ENCODE peak calls at places on chromosomes 4 and X, in nine cellular contexts. S, J, F, M, Z, X, K, V and B are unnamed samples. For H3K36me3 and H3K27me3, the result is how much of the 10 kb centered on the place peaks cover.

GRCh38 chrX:65643046-65643785 is 24.2 kb upstream of the MSN start:
- DNase-seq in S (peak), J (no peak), F (no peak), M (no peak), Z (no peak), X (no peak), K (peak), V (no peak), B (no peak)

GRCh38 chr4:81785338-81785737 is 313.6 kb upstream of the RASGEF1B start:
- DNase-seq in S (no peak), J (no peak), F (no peak), M (no peak), Z (no peak), X (no peak), K (no peak), V (no peak), B (no peak)

GRCh38 chrX:109967151-109967550 is 35.8 kb upstream of the TMEM164 start:
- DNase-seq in S (no peak), J (no peak), F (no peak), M (no peak), Z (no peak), X (no peak), K (no peak), V (no peak), B (no peak)

GRCh38 chrX:14039344-14039743 is 9.7 kb upstream of the GEMIN8 start:
- DNase-seq in S (peak), J (no peak), F (peak), M (no peak), Z (no peak), X (peak), K (no peak), V (peak), B (no peak)

GRCh38 chr4:103092245-103092644 is 7.4 kb downstream of the BDH2 start:
- DNase-seq in S (no peak), J (no peak), F (no peak), M (no peak), Z (no peak), X (no peak), K (no peak), V (no peak), B (no peak)

GRCh38 chr4:76074468-76074867 is at the start of gene ART3:
- DNase-seq in S (no peak), J (no peak), F (no peak), M (no peak), Z (no peak), X (no peak), K (no peak), V (no peak), B (no peak)

GRCh38 chrX:14932136-14932535 is 58.9 kb downstream of the MOSPD2 start:
- DNase-seq in S (no peak), J (no peak), F (no peak), M (no peak), Z (no peak), X (no peak), K (no peak), V (no peak), B (no peak)

GRCh38 chr4:139736661-139737060 is 71.0 kb downstream of the MGST2 start:
- DNase-seq in S (no peak), J (no peak), F (no peak), M (no peak), Z (no peak), X (no peak), K (no peak), V (no peak), B (no peak)

GRCh38 chr4:142314686-142315085 is 531.4 kb downstream of the INPP4B start:
- DNase-seq in S (no peak), J (no peak), F (no peak), M (no peak), Z (no peak), X (no peak), K (no peak), V (no peak), B (no peak)

GRCh38 chr4:17770845-17771244 is 10.6 kb downstream of the FAM184B start:
- DNase-seq in S (no peak), J (no peak), F (no peak), M (no peak), Z (no peak), X (no peak), K (no peak), V (no peak), B (no peak)

GRCh38 chrX:141714680-141715079 is 16.1 kb upstream of the SPANXD start:
- DNase-seq in S (no peak), J (no peak), F (no peak), M (no peak), Z (no peak), X (no peak), K (no peak), V (no peak), B (no peak)

GRCh38 chrX:110966839-110967238 is 129.2 kb upstream of the PAK3 start:
- DNase-seq in S (no peak), J (no peak), F (no peak), M (no peak), Z (no peak), X (no peak), K (no peak), V (no peak), B (no peak)

GRCh38 chr4:102420563-102421221 is 75.4 kb upstream of the SLC39A8 start:
- DNase-seq in S (no peak), J (no peak), F (no peak), M (no peak), Z (no peak), X (no peak), K (no peak), V (no peak), B (no peak)

DNA sequence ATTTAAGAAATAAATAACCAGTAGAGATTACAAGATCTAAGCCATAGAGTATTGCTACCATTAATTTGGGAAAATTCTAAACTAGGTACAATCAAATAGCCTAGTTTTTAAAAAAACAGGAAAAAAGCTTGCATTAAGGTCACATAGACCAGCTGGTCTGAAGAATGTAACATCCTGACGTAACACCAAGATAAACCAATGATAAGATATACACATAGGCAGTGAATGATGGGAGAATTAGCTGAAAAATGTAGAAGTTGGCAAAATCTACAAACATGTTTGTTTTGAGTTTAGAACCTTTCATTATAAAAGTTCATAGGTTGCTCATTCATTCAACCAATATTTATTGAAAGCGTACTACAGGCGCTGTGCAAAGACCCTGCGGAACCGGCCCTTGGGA is 120.0 kb downstream of the SH3RF1 start:
- DNase-seq in S (no peak), J (no peak), F (no peak), M (no peak), Z (no peak), X (no peak), K (no peak), V (no peak), B (no peak)
- H3K36me3 ChIP-seq in S (under half), J (under half), F (under half), M (under half), Z (under half), X (under half), K (under half), V (half or more), B (under half)

DNA sequence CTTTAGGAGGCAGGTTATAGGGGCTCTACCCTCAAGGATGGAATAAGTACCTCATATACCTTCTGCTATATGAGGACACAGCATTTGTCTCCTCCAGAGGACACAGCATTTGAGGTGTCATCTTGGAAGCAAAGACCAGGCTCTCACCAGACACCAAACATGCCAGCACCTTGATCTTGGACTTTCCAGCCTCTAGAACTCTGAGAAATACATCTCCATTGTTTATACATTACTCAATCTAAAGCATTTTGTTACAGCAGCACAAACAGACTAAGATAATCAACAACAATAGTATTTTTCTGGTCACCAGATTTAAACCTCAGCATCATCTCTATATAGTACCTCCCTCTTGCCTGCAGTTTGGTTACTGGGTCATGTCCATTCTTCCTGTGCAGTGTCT is 237.5 kb upstream of the KLF3 start:
- DNase-seq in S (no peak), J (no peak), F (no peak), M (no peak), Z (no peak), X (no peak), K (no peak), V (no peak), B (no peak)
- TF ChIP-seq CTCF in S (no peak), J (no peak), F (no peak), M (no peak), Z (no peak), X (no peak), K (no peak), V (no peak), B (no peak)

GRCh38 chrX:136346506-136346905 is 45.7 kb downstream of the ADGRG4 start:
- DNase-seq in S (no peak), J (no peak), F (no peak), M (no peak), Z (no peak), X (no peak), K (no peak), V (no peak), B (no peak)

GRCh38 chrX:136339702-136340101 is 38.9 kb downstream of the ADGRG4 start:
- DNase-seq in S (no peak), J (no peak), F (no peak), M (no peak), Z (no peak), X (no peak), K (no peak), V (no peak), B (no peak)

GRCh38 chrX:136347706-136348105 is 46.9 kb downstream of the ADGRG4 start:
- DNase-seq in S (no peak), J (no peak), F (no peak), M (no peak), Z (no peak), X (no peak), K (no peak), V (no peak), B (no peak)

GRCh38 chrX:136344321-136344720 is 43.6 kb downstream of the ADGRG4 start:
- DNase-seq in S (no peak), J (no peak), F (no peak), M (no peak), Z (no peak), X (no peak), K (no peak), V (no peak), B (no peak)
- H3K27me3 ChIP-seq in S (under half), J (under half), F (under half), M (under half), Z (under half), X (under half), K (under half), V (under half), B (under half)

GRCh38 chrX:118579417-118579816 is 83.8 kb downstream of the DOCK11 start:
- DNase-seq in S (no peak), J (no peak), F (no peak), M (no peak), Z (no peak), X (no peak), K (no peak), V (no peak), B (no peak)

GRCh38 chrX:118571829-118572228 is 76.2 kb downstream of the DOCK11 start:
- DNase-seq in S (no peak), J (no peak), F (peak), M (no peak), Z (no peak), X (no peak), K (no peak), V (no peak), B (no peak)

GRCh38 chrX:118574666-118575065 is 79.1 kb downstream of the DOCK11 start:
- DNase-seq in S (no peak), J (no peak), F (no peak), M (no peak), Z (no peak), X (no peak), K (no peak), V (no peak), B (no peak)

DNA sequence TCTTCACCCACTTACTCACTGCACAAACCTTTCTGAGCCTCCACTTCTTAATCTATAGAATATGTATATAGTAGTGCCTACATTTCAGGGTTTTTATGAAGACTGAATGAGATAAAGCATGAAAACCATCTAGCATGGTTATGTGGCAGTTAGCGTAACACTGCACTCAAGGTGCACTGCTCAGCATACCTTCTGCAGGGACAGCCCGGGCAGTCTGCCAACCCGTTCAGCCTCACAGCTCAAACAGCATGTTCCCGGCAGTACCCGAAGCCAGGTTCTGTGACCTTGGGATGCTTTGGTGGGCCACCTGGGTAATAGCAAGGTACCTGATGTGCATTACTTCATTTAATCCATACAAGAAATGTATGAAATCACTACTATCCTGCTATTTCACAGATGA is 81.4 kb downstream of the DOCK11 start:
- DNase-seq in S (no peak), J (no peak), F (no peak), M (no peak), Z (no peak), X (no peak), K (no peak), V (no peak), B (no peak)
- H3K36me3 ChIP-seq in S (under half), J (under half), F (under half), M (under half), Z (under half), X (under half), K (under half), V (under half), B (under half)

GRCh38 chr4:98747659-98748091 is 89.3 kb upstream of the TSPAN5 start:
- DNase-seq in S (no peak), J (no peak), F (no peak), M (no peak), Z (no peak), X (no peak), K (no peak), V (no peak), B (no peak)

GRCh38 chr4:98746530-98746929 is 88.1 kb upstream of the TSPAN5 start:
- DNase-seq in S (no peak), J (no peak), F (no peak), M (no peak), Z (no peak), X (no peak), K (no peak), V (peak), B (no peak)

GRCh38 chr4:98744372-98745150 is 86.2 kb upstream of the TSPAN5 start:
- DNase-seq in S (no peak), J (no peak), F (no peak), M (no peak), Z (no peak), X (no peak), K (no peak), V (no peak), B (no peak)

GRCh38 chr4:98746936-98747658 is 88.7 kb upstream of the TSPAN5 start:
- DNase-seq in S (no peak), J (no peak), F (no peak), M (no peak), Z (no peak), X (no peak), K (no peak), V (no peak), B (no peak)

GRCh38 chr4:98745372-98745771 is 87.0 kb upstream of the TSPAN5 start:
- DNase-seq in S (no peak), J (no peak), F (no peak), M (no peak), Z (no peak), X (no peak), K (no peak), V (no peak), B (no peak)
- TF ChIP-seq CTCF in S (no peak), J (no peak), F (no peak), M (peak), Z (peak), X (no peak), K (no peak), V (peak), B (peak)

GRCh38 chrX:51853251-51853650 is 40.2 kb upstream of the MAGED1 start:
- DNase-seq in S (no peak), J (no peak), F (no peak), M (no peak), Z (no peak), X (no peak), K (no peak), V (no peak), B (no peak)

GRCh38 chrX:51852096-51852495 is 41.3 kb upstream of the MAGED1 start:
- DNase-seq in S (no peak), J (no peak), F (no peak), M (no peak), Z (no peak), X (no peak), K (no peak), V (no peak), B (no peak)

GRCh38 chrX:51857159-51857733 is 36.2 kb upstream of the MAGED1 start:
- DNase-seq in S (no peak), J (no peak), F (no peak), M (no peak), Z (no peak), X (no peak), K (no peak), V (no peak), B (no peak)

GRCh38 chrX:51852621-51853020 is 40.8 kb upstream of the MAGED1 start:
- DNase-seq in S (no peak), J (no peak), F (no peak), M (no peak), Z (no peak), X (no peak), K (no peak), V (no peak), B (no peak)

DNA sequence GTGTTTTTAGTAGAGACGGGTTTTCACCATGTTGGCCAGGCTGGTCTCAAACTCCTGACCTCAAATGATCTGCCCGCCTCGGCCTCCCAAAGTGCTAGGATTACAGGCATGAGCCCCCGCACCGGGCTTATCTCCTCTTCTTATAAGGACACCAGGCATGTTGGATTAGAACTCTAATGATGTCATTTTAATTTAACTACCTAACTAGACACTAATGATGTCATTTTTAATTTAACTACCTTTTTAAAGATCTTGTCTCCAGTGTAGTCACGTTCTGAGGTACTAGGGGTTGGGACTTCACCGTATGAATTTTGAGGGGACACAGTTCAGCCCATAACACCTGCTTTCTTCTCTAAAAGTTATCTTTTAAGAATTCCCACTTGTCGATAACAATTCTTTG is 37.7 kb upstream of the MAGED1 start:
- DNase-seq in S (no peak), J (no peak), F (no peak), M (no peak), Z (no peak), X (no peak), K (no peak), V (no peak), B (no peak)
- H3K27me3 ChIP-seq in S (under half), J (under half), F (under half), M (under half), Z (under half), X (under half), K (under half), V (under half), B (under half)